ENCODE peak calls at places on chromosomes 4 and X, in six cellular contexts. V, H, O, Q, E and S are unnamed samples.

GRCh38 chr4:118354913-118355312 is 2.1 kb upstream of the PRSS12 start:
- DNase-seq in V (no peak), H (no peak), O (peak; percentile 19), Q (no peak), E (no peak), S (no peak)

GRCh38 chr4:174972911-174973310 is 54.8 kb downstream of the ADAM29 start:
- DNase-seq in V (no peak), H (no peak), O (no peak), Q (no peak), E (no peak), S (no peak)

GRCh38 chr4:95379633-95380032 is 169.1 kb downstream of the UNC5C start:
- DNase-seq in V (no peak), H (no peak), O (no peak), Q (no peak), E (no peak), S (no peak)

GRCh38 chrX:45758738-45759397 is 558.2 kb upstream of the DIPK2B start:
- DNase-seq in V (no peak), H (no peak), O (peak; percentile 67), Q (no peak), E (no peak), S (no peak)

GRCh38 chrX:3713937-3714434 is 537 bp upstream of the PRKX start:
- DNase-seq in V (no peak), H (no peak), O (no peak), Q (no peak), E (no peak), S (no peak)

GRCh38 chrX:27186671-27187070 is 276.5 kb downstream of the PPP4R3C start:
- DNase-seq in V (no peak), H (no peak), O (peak; percentile 56), Q (no peak), E (peak; percentile 8), S (no peak)

GRCh38 chrX:120238947-120239346 is 11.7 kb upstream of the ZBTB33 start:
- DNase-seq in V (no peak), H (no peak), O (no peak), Q (no peak), E (no peak), S (no peak)

GRCh38 chr4:149923736-149924135 is 108.1 kb upstream of the IQCM start:
- DNase-seq in V (no peak), H (no peak), O (no peak), Q (no peak), E (no peak), S (no peak)

GRCh38 chr4:131113704-131114103 is 2017.8 kb downstream of the C4orf33 start:
- DNase-seq in V (no peak), H (no peak), O (no peak), Q (no peak), E (no peak), S (no peak)

GRCh38 chrX:19956923-19957322 is 33.9 kb downstream of the BCLAF3 start:
- DNase-seq in V (no peak), H (no peak), O (no peak), Q (no peak), E (no peak), S (no peak)

GRCh38 chr4:24477919-24478318 is 106.4 kb downstream of the DHX15 start:
- DNase-seq in V (peak; percentile 39), H (no peak), O (no peak), Q (no peak), E (no peak), S (no peak)

GRCh38 chr4:59094505-59094904 is 1984.3 kb upstream of the IGFBP7 start:
- DNase-seq in V (no peak), H (no peak), O (no peak), Q (no peak), E (no peak), S (no peak)

GRCh38 chrX:12206413-12206812 is 68.1 kb downstream of the FRMPD4 start:
- DNase-seq in V (no peak), H (no peak), O (no peak), Q (peak; percentile 0), E (no peak), S (no peak)

GRCh38 chrX:10634681-10635161 is 14.3 kb upstream of the MID1 start:
- DNase-seq in V (no peak), H (no peak), O (no peak), Q (peak; percentile 73), E (no peak), S (no peak)

GRCh38 chr4:55172694-55173287 is 47.4 kb upstream of the KDR start:
- DNase-seq in V (peak; percentile 44), H (no peak), O (no peak), Q (peak; percentile 34), E (no peak), S (no peak)

GRCh38 chr4:1449833-1450741 is 43.8 kb upstream of the NKX1-1 start:
- DNase-seq in V (peak; percentile 11), H (no peak), O (peak; percentile 3), Q (no peak), E (no peak), S (no peak)

GRCh38 chr4:70183168-70183939 is 12.2 kb upstream of the ODAM start:
- DNase-seq in V (no peak), H (no peak), O (peak; percentile 65), Q (peak; percentile 8), E (peak; percentile 34), S (no peak)

GRCh38 chr4:55214172-55214571 is 88.8 kb upstream of the KDR start:
- DNase-seq in V (no peak), H (no peak), O (no peak), Q (peak; percentile 3), E (no peak), S (no peak)